ENCODE peak calls at places on chromosomes 6 and 20, in seven cellular contexts. L, H, R, V, G, F and S are unnamed samples.

GRCh38 chr20:33275215-33275614 is 7.8 kb upstream of the BPIFB1 start:
- DNase-seq in G (no peak), H (no peak), R (no peak), L (no peak), V (no peak), F (no peak), S (no peak)

GRCh38 chr6:35919827-35920751 is 809 bp downstream of the SRPK1 start:
- DNase-seq in L (peak; percentile 47), R (peak; percentile 35), V (peak; percentile 37), H (peak; percentile 65), F (peak; percentile 78), G (peak; percentile 74), S (no peak)

GRCh38 chr20:60069626-60070025 is 111.4 kb downstream of the CDH26 start:
- DNase-seq in F (no peak), V (no peak), H (peak; percentile 36), L (no peak), G (no peak), R (no peak), S (no peak)

GRCh38 chr6:155132617-155133016 is 131.2 kb upstream of the CLDN20 start:
- DNase-seq in G (no peak), R (no peak), L (no peak), F (no peak), V (no peak), H (no peak), S (no peak)

GRCh38 chr20:3166338-3166912 is 6.8 kb upstream of the FASTKD5 start:
- DNase-seq in G (no peak), V (no peak), H (peak; percentile 63), L (no peak), F (no peak), R (no peak), S (no peak)

GRCh38 chr6:25769983-25770382 is 15.4 kb downstream of the SLC17A4 start:
- DNase-seq in H (no peak), F (no peak), R (no peak), G (peak; percentile 1), L (no peak), V (no peak), S (no peak)

GRCh38 chr20:3093861-3094361 is 9.4 kb upstream of the AVP start:
- DNase-seq in G (no peak), F (no peak), V (no peak), L (no peak), R (no peak), H (no peak), S (no peak)

GRCh38 chr6:160137989-160138835 is 16.6 kb downstream of the SLC22A1 start:
- DNase-seq in V (peak; percentile 60), H (peak; percentile 73), G (peak; percentile 62), L (no peak), F (peak; percentile 72), R (peak; percentile 68), S (peak; percentile 57)

GRCh38 chr20:19779634-19780033 is 21.6 kb downstream of the RIN2 start:
- DNase-seq in R (no peak), G (no peak), F (no peak), V (no peak), H (no peak), L (no peak), S (no peak)
- H3K4me1 ChIP-seq in R (peaks cover 6% of the 10 kb centered on the region), G (peaks cover 10% of the 10 kb centered on the region), F (peaks cover 18% of the 10 kb centered on the region), V (no peaks in the 10 kb centered on the region), H (no peaks in the 10 kb centered on the region), L (peaks cover 35% of the 10 kb centered on the region), S (peaks cover 15% of the 10 kb centered on the region)

DNA sequence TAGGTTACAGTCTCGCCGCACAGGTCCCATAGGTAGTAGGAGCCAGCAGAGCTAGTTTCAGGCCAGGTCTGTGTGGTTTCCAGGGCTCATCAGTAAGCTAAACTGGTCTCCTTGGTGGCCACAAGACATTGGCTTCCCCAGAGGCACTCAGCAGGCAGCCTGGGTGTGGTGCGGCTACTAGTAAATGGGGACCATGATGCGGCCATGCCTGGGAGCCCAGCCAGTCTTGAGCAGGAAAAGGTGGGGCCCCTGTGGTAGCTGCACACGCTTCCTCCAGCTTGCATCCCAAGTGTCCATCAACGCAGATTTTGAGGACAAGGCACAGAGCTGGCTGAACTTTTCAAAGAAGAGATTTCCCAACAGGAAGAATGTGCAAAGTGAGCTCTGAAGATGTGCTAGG is 107.5 kb upstream of the NAA20 start:
- DNase-seq in F (no peak), V (no peak), H (peak; percentile 87), G (no peak), R (no peak), L (peak; percentile 71), S (peak; percentile 56)
- H3K27ac ChIP-seq in F (no peak overlapping the region), V (no peak overlapping the region), H (peak overlapping the region; percentile 61), G (no peak overlapping the region), R (no peak overlapping the region), L (no peak overlapping the region), S (no peak overlapping the region)

GRCh38 chr20:61345656-61346055 is 93.6 kb downstream of the CDH4 start:
- DNase-seq in R (no peak), V (no peak), L (no peak), H (no peak), F (no peak), G (no peak), S (no peak)

GRCh38 chr20:61340157-61340556 is 88.1 kb downstream of the CDH4 start:
- DNase-seq in H (peak; percentile 8), R (no peak), V (no peak), F (no peak), G (no peak), L (no peak), S (no peak)

GRCh38 chr20:61349447-61350165 is 97.5 kb downstream of the CDH4 start:
- DNase-seq in L (no peak), H (peak; percentile 58), F (no peak), V (no peak), R (no peak), G (no peak), S (no peak)

GRCh38 chr20:61346996-61347906 is 95.2 kb downstream of the CDH4 start:
- DNase-seq in V (no peak), L (no peak), R (no peak), G (no peak), H (no peak), F (no peak), S (no peak)

DNA sequence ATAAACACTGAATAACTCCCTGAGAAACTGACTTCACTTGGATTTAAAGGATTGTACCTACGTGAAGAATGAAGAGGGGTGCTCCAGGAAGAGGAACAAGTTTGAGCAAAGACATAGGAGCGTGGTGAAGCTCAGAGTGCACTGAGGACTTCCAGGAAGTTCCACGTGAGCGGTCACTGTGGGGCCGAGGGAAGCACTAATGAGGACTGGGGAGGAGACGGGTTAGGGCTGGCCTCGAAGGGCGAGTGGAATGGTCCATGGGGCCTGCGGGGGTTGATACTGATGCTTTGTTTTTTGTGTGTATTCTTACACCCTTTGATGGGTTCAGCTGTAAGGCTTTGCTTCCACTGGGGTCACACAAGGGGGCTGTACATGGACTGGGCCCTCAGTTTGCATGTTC is 91.9 kb downstream of the CDH4 start:
- DNase-seq in R (no peak), F (no peak), H (peak; percentile 21), L (no peak), G (no peak), V (no peak), S (no peak)
- H3K27me3 ChIP-seq in R (no peaks in the 10 kb centered on the region), F (no peaks in the 10 kb centered on the region), H (no peaks in the 10 kb centered on the region), L (peaks cover 27% of the 10 kb centered on the region), G (no peaks in the 10 kb centered on the region), V (peaks cover 32% of the 10 kb centered on the region), S (no peaks in the 10 kb centered on the region)

GRCh38 chr6:41551857-41552256 is 5.7 kb downstream of the FOXP4 start:
- DNase-seq in L (no peak), G (no peak), F (no peak), H (no peak), R (no peak), V (no peak), S (no peak)

GRCh38 chr6:41552723-41553122 is 6.5 kb downstream of the FOXP4 start:
- DNase-seq in G (no peak), F (no peak), H (no peak), V (no peak), L (no peak), R (no peak), S (no peak)

GRCh38 chr6:41551086-41551702 is 5.0 kb downstream of the FOXP4 start:
- DNase-seq in G (no peak), H (no peak), V (no peak), F (no peak), R (no peak), L (no peak), S (no peak)

GRCh38 chr6:41555326-41556300 is 9.4 kb downstream of the FOXP4 start:
- DNase-seq in G (no peak), H (no peak), V (no peak), L (no peak), F (no peak), R (no peak), S (no peak)

DNA sequence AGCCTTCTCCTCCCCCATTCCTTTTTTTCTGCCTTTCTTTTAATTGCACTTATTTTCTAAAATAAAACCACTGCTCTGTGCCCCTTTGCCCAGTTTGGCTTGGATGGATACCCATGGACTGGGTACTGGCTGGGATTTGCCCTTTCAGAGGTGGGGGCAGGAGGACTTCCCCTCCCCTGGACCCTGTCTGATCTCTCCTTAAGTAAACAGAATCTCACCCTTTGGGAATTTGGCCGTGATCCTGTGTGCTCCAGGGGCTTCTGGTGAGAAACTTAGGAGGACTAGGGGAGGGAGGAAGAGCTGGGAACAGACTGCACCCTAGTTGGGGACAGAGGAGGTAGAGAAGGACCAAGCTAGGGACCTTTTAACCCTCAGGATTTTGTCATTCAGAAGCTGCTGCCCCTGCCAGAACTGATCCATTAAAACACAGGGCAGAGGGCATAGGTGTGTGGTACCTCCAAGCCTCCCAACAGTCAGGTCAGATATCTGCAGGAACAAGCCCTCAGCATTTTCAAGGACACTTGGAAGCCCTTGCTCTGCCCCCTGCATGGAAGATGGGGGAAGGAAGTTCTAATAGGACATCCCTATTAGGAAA is 7.3 kb downstream of the FOXP4 start:
- DNase-seq in G (no peak), F (no peak), H (no peak), V (no peak), L (no peak), R (no peak), S (no peak)
- H3K4me1 ChIP-seq in G (no peaks in the 10 kb centered on the region), F (no peaks in the 10 kb centered on the region), H (no peaks in the 10 kb centered on the region), V (peaks cover 12% of the 10 kb centered on the region), L (peaks cover 28% of the 10 kb centered on the region), R (no peaks in the 10 kb centered on the region), S (peaks cover 72% of the 10 kb centered on the region)

GRCh38 chr6:52925042-52925441 is 15.5 kb upstream of the GSTA3 start:
- DNase-seq in H (no peak), L (no peak), F (no peak), G (no peak), V (no peak), R (no peak), S (no peak)

GRCh38 chr6:52922161-52922560 is 12.7 kb upstream of the GSTA3 start:
- DNase-seq in H (no peak), G (no peak), R (no peak), L (no peak), V (no peak), F (no peak), S (no peak)

GRCh38 chr6:52925919-52926792 is 16.7 kb upstream of the GSTA3 start:
- DNase-seq in R (no peak), F (no peak), L (no peak), V (no peak), G (no peak), H (no peak), S (no peak)

DNA sequence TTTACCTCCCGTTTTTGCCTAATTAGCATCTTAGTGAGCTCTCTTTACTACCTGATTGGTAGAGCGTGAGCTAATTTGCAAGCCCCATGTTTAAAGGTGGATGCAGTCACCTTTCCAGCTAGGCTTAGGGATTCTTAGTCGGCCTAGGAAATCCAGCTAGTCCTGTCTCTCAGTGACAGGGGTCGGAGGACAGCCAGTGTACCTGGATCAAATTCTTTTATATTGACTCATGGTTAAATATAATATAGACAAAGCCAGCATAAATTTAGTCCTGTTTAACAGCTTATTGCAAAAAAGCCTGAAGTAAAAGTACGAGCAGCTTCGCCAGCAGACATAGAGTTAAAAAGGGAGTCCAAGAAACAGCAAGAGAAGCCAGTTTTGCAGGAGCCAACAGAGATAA is 12.2 kb upstream of the GSTA3 start:
- DNase-seq in H (no peak), R (no peak), L (no peak), G (no peak), F (no peak), V (no peak), S (no peak)
- H3K27ac ChIP-seq in H (no peak overlapping the region), R (no peak overlapping the region), L (no peak overlapping the region), G (no peak overlapping the region), F (no peak overlapping the region), V (no peak overlapping the region), S (no peak overlapping the region)